ENCODE peak calls at places on chromosomes 11 and 22, in six cellular contexts. X, B, L, Z, D and N are unnamed samples.

GRCh38 chr11:104124979-104125378 is 39.0 kb downstream of the PDGFD start:
- DNase-seq in X (peak; percentile 3), B (no peak), L (no peak), Z (no peak), D (no peak), N (no peak)

GRCh38 chr11:2449548-2450320 is 4.9 kb downstream of the KCNQ1 start:
- DNase-seq in X (no peak), B (no peak), L (no peak), Z (no peak), D (no peak), N (no peak)

GRCh38 chr11:30990625-30991348 is 378.8 kb downstream of the DCDC1 start:
- DNase-seq in X (no peak), B (no peak), L (no peak), Z (no peak), D (no peak), N (no peak)

GRCh38 chr11:72333657-72334056 is 89.7 kb upstream of the PHOX2A start:
- DNase-seq in X (no peak), B (peak; percentile 59), L (peak; percentile 27), Z (no peak), D (peak; percentile 71), N (peak; percentile 61)

GRCh38 chr11:16902182-16902581 is 112.0 kb downstream of the PLEKHA7 start:
- DNase-seq in X (peak; percentile 88), B (no peak), L (no peak), Z (no peak), D (no peak), N (no peak)

GRCh38 chr11:29022676-29023075 is 914.5 kb downstream of the METTL15 start:
- DNase-seq in X (no peak), B (no peak), L (no peak), Z (no peak), D (no peak), N (no peak)

GRCh38 chr11:92758216-92758615 is 211.2 kb upstream of the MTNR1B start:
- DNase-seq in X (no peak), B (no peak), L (no peak), Z (no peak), D (no peak), N (no peak)

GRCh38 chr11:46475041-46475925 is 83.7 kb upstream of the CHRM4 start:
- DNase-seq in X (no peak), B (no peak), L (no peak), Z (no peak), D (no peak), N (no peak)

GRCh38 chr11:117928818-117929567 is at the start of gene TMPRSS13:
- DNase-seq in X (no peak), B (no peak), L (no peak), Z (no peak), D (no peak), N (no peak)

GRCh38 chr11:2140411-2141400 is 1.5 kb upstream of the IGF2 start:
- DNase-seq in X (no peak), B (no peak), L (no peak), Z (no peak), D (no peak), N (no peak)

GRCh38 chr11:127338380-127339259 is 338.1 kb upstream of the KIRREL3 start:
- DNase-seq in X (no peak), B (peak; percentile 39), L (no peak), Z (no peak), D (no peak), N (no peak)

GRCh38 chr11:112115389-112115788 is 28.7 kb downstream of the SDHD start:
- DNase-seq in X (no peak), B (no peak), L (no peak), Z (no peak), D (no peak), N (no peak)

GRCh38 chr11:106152013-106152412 is 74.6 kb downstream of the AASDHPPT start:
- DNase-seq in X (no peak), B (no peak), L (no peak), Z (no peak), D (no peak), N (no peak)

GRCh38 chr11:31640611-31641010 is 131.0 kb downstream of the ELP4 start:
- DNase-seq in X (no peak), B (no peak), L (no peak), Z (no peak), D (no peak), N (no peak)

GRCh38 chr11:45150943-45151342 is 4.5 kb downstream of the PRDM11 start:
- DNase-seq in X (no peak), B (no peak), L (no peak), Z (no peak), D (no peak), N (no peak)

GRCh38 chr11:44229003-44229570 is 80.9 kb downstream of the ALX4 start:
- DNase-seq in X (no peak), B (no peak), L (no peak), Z (no peak), D (no peak), N (no peak)

GRCh38 chr11:1924121-1924520 is 4.6 kb downstream of the TNNT3 start:
- DNase-seq in X (no peak), B (no peak), L (no peak), Z (no peak), D (no peak), N (no peak)

GRCh38 chr11:13448876-13449275 is 14.1 kb downstream of the BTBD10 start:
- DNase-seq in X (no peak), B (no peak), L (no peak), Z (no peak), D (peak; percentile 10), N (no peak)

GRCh38 chr22:30460147-30460546 is 11.7 kb downstream of the SEC14L3 start:
- DNase-seq in X (no peak), B (no peak), L (no peak), Z (no peak), D (no peak), N (no peak)

GRCh38 chr11:75475767-75476650 is 43.0 kb upstream of the KLHL35 start:
- DNase-seq in X (no peak), B (no peak), L (no peak), Z (no peak), D (peak; percentile 63), N (no peak)
- TF ChIP-seq GABPA in X (no peak), B (no peak), L (no peak), Z (no peak), D (no peak), N (no peak)

GRCh38 chr11:18239655-18240054 is 3.1 kb upstream of the SAA4 start:
- DNase-seq in X (no peak), B (no peak), L (no peak), Z (peak; percentile 19), D (no peak), N (no peak)
- TF ChIP-seq GABPA in X (no peak), B (no peak), L (no peak), Z (no peak), D (no peak), N (no peak)

GRCh38 chr11:12237381-12237784 is 127.0 kb downstream of the MICAL2 start:
- DNase-seq in X (no peak), B (no peak), L (no peak), Z (no peak), D (no peak), N (no peak)

GRCh38 chr11:12235080-12235479 is 124.7 kb downstream of the MICAL2 start:
- DNase-seq in X (no peak), B (no peak), L (no peak), Z (no peak), D (no peak), N (no peak)

GRCh38 chr11:12236744-12237101 is 126.3 kb downstream of the MICAL2 start:
- DNase-seq in X (no peak), B (no peak), L (no peak), Z (no peak), D (no peak), N (no peak)

GRCh38 chr11:12235549-12235944 is 125.2 kb downstream of the MICAL2 start:
- DNase-seq in X (no peak), B (no peak), L (no peak), Z (peak; percentile 69), D (peak; percentile 62), N (no peak)

DNA sequence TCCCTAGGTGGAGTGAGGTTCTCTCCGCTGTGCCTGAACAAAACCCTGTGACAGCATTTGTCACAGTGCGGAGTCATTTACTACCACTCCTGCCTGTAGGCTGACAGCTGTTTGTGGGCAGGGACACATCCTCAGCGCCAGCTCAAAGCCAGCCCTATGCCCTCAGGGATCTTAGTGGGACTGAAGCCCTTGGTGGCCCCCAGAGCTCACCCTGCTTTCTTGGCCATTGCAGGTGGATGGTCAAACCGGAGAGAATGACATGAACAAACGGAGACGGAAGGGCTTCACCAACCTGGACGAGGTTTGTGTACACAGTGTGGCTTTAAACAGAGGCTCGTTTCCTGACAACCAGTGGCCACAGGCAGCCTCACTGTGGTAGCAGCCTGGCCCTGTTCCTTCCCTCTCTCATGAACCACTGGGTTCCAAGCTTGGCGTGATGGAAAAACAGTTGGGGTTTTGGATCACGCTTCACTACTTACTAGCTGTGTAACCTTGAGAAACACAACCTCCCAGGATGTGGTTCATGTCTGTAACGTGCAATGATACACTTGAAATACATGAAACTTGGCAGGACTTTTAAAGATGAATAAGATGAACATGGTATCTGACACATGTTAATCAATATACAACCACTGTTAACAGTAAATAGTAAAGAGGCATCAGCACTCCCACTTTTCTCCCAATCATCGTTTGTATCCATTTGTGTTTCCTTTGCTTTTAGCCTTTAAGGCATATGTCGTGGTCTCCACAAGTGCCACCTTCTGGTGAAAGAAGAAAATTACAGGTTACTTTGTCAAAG is 125.8 kb downstream of the MICAL2 start:
- DNase-seq in X (peak; percentile 48), B (no peak), L (no peak), Z (peak; percentile 58), D (peak; percentile 73), N (peak; percentile 55)
- TF ChIP-seq GABPA in X (no peak), B (no peak), L (no peak), Z (no peak), D (no peak), N (no peak)

GRCh38 chr22:50624347-50625130 is 3.4 kb downstream of the ARSA start:
- DNase-seq in X (no peak), B (no peak), L (no peak), Z (no peak), D (no peak), N (no peak)

GRCh38 chr22:50621491-50621880 is 6.5 kb downstream of the ARSA start:
- DNase-seq in X (peak; percentile 69), B (no peak), L (peak; percentile 71), Z (no peak), D (no peak), N (peak; percentile 13)

GRCh38 chr22:50622723-50623327 is 5.1 kb downstream of the ARSA start:
- DNase-seq in X (no peak), B (no peak), L (no peak), Z (peak; percentile 68), D (no peak), N (peak; percentile 12)

GRCh38 chr22:50620861-50621490 is 7.0 kb downstream of the ARSA start:
- DNase-seq in X (peak; percentile 86), B (no peak), L (no peak), Z (peak; percentile 25), D (no peak), N (no peak)

DNA sequence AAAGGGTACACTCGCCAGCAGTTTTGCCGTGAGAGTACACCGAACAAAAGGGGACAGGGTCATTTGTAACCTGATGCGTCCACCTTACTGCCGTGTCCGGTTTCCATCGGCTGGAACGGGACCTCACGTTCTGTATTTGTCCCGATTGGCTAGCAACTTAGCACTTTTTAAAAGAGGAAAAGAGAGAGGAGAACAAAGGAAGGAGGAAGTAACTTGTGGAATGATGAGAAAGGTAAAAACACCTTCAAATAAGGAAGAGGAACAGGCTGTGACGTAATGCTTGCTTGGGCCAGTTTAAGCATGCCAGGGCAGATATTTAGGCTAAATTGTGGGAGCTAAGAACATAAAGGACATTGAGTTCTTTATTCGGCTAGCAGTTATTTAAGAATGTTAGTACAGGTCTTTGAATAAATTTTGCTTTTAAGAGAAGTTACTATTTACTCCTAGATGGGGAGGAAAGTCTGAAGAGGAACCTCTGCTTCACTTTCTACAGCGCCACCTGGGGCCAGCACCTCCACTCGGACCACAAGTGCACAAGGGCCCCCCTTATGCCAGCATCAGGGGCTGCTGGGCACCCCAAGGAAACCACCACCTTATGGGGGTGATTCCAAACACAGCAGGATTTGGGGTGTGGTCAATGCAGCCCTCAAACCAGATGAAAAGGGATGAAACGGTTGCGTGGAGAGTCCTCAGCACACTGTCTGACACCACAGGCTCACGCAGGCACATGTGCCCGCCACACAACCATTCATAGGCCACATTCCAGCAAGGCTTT is 5.8 kb downstream of the ARSA start:
- DNase-seq in X (peak; percentile 15), B (no peak), L (no peak), Z (no peak), D (no peak), N (peak; percentile 16)
- TF ChIP-seq GABPA in X (no peak), B (no peak), L (no peak), Z (no peak), D (no peak), N (no peak)